ENCODE peak calls at places on chromosomes 4 and X, in seven cellular contexts. O, J, Z, X, B, S and U are unnamed samples.

GRCh38 chrX:12814434-12814833 is 23.2 kb downstream of the PRPS2 start:
- DNase-seq in O (peak), J (peak), Z (peak), X (peak), B (peak), S (peak), U (no peak)

GRCh38 chr4:40769266-40769665 is 19.5 kb downstream of the NSUN7 start:
- DNase-seq in O (no peak), J (no peak), Z (peak), X (no peak), B (no peak), S (no peak), U (no peak)

GRCh38 chr4:80529021-80529420 is 193.5 kb downstream of the CFAP299 start:
- DNase-seq in O (no peak), J (no peak), Z (no peak), X (no peak), B (no peak), S (no peak), U (no peak)

GRCh38 chr4:10296730-10297129 is 160.5 kb downstream of the ZNF518B start:
- DNase-seq in O (no peak), J (no peak), Z (no peak), X (peak), B (no peak), S (no peak), U (no peak)

GRCh38 chr4:74531952-74532794 is 87.2 kb downstream of the AREG start:
- DNase-seq in O (peak), J (peak), Z (peak), X (no peak), B (no peak), S (peak), U (no peak)

GRCh38 chr4:69858683-69859082 is 1.3 kb downstream of the SULT1E1 start:
- DNase-seq in O (peak), J (no peak), Z (peak), X (no peak), B (no peak), S (no peak), U (no peak)

GRCh38 chr4:71765837-71766236 is 18.0 kb downstream of the GC start:
- DNase-seq in O (no peak), J (no peak), Z (no peak), X (no peak), B (no peak), S (no peak), U (no peak)

GRCh38 chr4:152259866-152260265 is 276.0 kb downstream of the FBXW7 start:
- DNase-seq in O (no peak), J (peak), Z (peak), X (no peak), B (no peak), S (peak), U (no peak)

GRCh38 chr4:5809216-5809776 is 83.6 kb downstream of the CRMP1 start:
- DNase-seq in O (no peak), J (no peak), Z (no peak), X (no peak), B (no peak), S (no peak), U (no peak)

GRCh38 chr4:38084984-38085383 is 124.8 kb downstream of the PTTG2 start:
- DNase-seq in O (no peak), J (no peak), Z (no peak), X (no peak), B (no peak), S (no peak), U (no peak)

GRCh38 chrX:123920065-123920785 is 41.3 kb upstream of the STAG2 start:
- DNase-seq in O (no peak), J (peak), Z (peak), X (no peak), B (no peak), S (no peak), U (no peak)

GRCh38 chr4:96913437-96914075 is 1073.7 kb downstream of the PDHA2 start:
- DNase-seq in O (no peak), J (no peak), Z (peak), X (no peak), B (no peak), S (no peak), U (no peak)

GRCh38 chrX:153411255-153411987 is at the start of gene ZFP92:
- DNase-seq in O (no peak), J (no peak), Z (peak), X (no peak), B (no peak), S (no peak), U (no peak)

GRCh38 chr4:6128221-6128871 is 72.0 kb downstream of the JAKMIP1 start:
- DNase-seq in O (no peak), J (no peak), Z (no peak), X (peak), B (no peak), S (no peak), U (no peak)

GRCh38 chrX:40303256-40304077 is 205.7 kb upstream of the BCOR start:
- DNase-seq in O (no peak), J (no peak), Z (no peak), X (no peak), B (no peak), S (no peak), U (no peak)

GRCh38 chrX:13208281-13208935 is 111.4 kb downstream of the ATXN3L start:
- DNase-seq in O (no peak), J (no peak), Z (peak), X (no peak), B (no peak), S (no peak), U (no peak)

GRCh38 chr4:148692242-148692641 is 250.0 kb upstream of the NR3C2 start:
- DNase-seq in O (no peak), J (no peak), Z (no peak), X (no peak), B (no peak), S (no peak), U (no peak)

GRCh38 chr4:140044314-140044991 is 109.5 kb downstream of the MAML3 start:
- DNase-seq in O (no peak), J (peak), Z (no peak), X (no peak), B (no peak), S (no peak), U (no peak)

GRCh38 chr4:113831469-113831868 is 69.9 kb upstream of the CAMK2D start:
- DNase-seq in O (no peak), J (no peak), Z (no peak), X (no peak), B (no peak), S (no peak), U (no peak)

GRCh38 chr4:54661156-54661555 is 3.4 kb downstream of the KIT start:
- DNase-seq in O (no peak), J (peak), Z (peak), X (no peak), B (no peak), S (peak), U (no peak)

GRCh38 chr4:824461-825062 is 1.4 kb downstream of the CPLX1 start:
- DNase-seq in O (no peak), J (no peak), Z (no peak), X (no peak), B (no peak), S (no peak), U (no peak)

GRCh38 chr4:70277121-70277520 is 34.7 kb downstream of the CSN3 start:
- DNase-seq in O (no peak), J (no peak), Z (no peak), X (no peak), B (no peak), S (no peak), U (no peak)

GRCh38 chr4:135050086-135050717 is 848.6 kb upstream of the PABPC4L start:
- DNase-seq in O (no peak), J (no peak), Z (peak), X (no peak), B (no peak), S (no peak), U (no peak)

GRCh38 chr4:183430317-183430986 is 14.0 kb upstream of the CDKN2AIP start:
- DNase-seq in O (no peak), J (no peak), Z (peak), X (no peak), B (peak), S (no peak), U (no peak)

GRCh38 chr4:32219306-32220075 is 1499.3 kb downstream of the PCDH7 start:
- DNase-seq in O (no peak), J (peak), Z (peak), X (no peak), B (no peak), S (no peak), U (no peak)

GRCh38 chr4:74777531-74777930 is 16.8 kb downstream of the BTC start:
- DNase-seq in O (no peak), J (no peak), Z (no peak), X (no peak), B (no peak), S (no peak), U (no peak)

GRCh38 chr4:188780686-188781085 is 641.4 kb downstream of the TRIML1 start:
- DNase-seq in O (no peak), J (no peak), Z (no peak), X (no peak), B (no peak), S (no peak), U (no peak)

GRCh38 chr4:75653845-75654503 is 19.2 kb downstream of the G3BP2 start:
- DNase-seq in O (no peak), J (no peak), Z (peak), X (no peak), B (no peak), S (no peak), U (no peak)

GRCh38 chr4:26858035-26858918 is 2.4 kb upstream of the STIM2 start:
- DNase-seq in O (no peak), J (no peak), Z (no peak), X (no peak), B (no peak), S (no peak), U (no peak)

GRCh38 chr4:56701644-56702043 is 20.5 kb upstream of the HOPX start:
- DNase-seq in O (no peak), J (no peak), Z (no peak), X (no peak), B (no peak), S (no peak), U (no peak)

GRCh38 chr4:4289575-4289929 is 402 bp downstream of the LYAR start:
- DNase-seq in O (peak), J (no peak), Z (peak), X (no peak), B (no peak), S (no peak), U (no peak)

GRCh38 chr4:166481739-166482138 is 608.7 kb downstream of the TLL1 start:
- DNase-seq in O (no peak), J (no peak), Z (no peak), X (no peak), B (no peak), S (no peak), U (no peak)

GRCh38 chrX:82218361-82218760 is 1016.5 kb downstream of the SH3BGRL start:
- DNase-seq in O (no peak), J (no peak), Z (peak), X (no peak), B (no peak), S (no peak), U (no peak)

GRCh38 chr4:125198916-125199315 is 115.8 kb upstream of the FAT4 start:
- DNase-seq in O (no peak), J (peak), Z (no peak), X (no peak), B (no peak), S (no peak), U (no peak)

GRCh38 chrX:37060999-37061398 is 52.8 kb downstream of the FAM47C start:
- DNase-seq in O (peak), J (no peak), Z (peak), X (peak), B (no peak), S (peak), U (no peak)

GRCh38 chrX:115367455-115367854 is 77.9 kb downstream of the LUZP4 start:
- DNase-seq in O (no peak), J (peak), Z (peak), X (no peak), B (no peak), S (peak), U (no peak)

GRCh38 chrX:71466979-71467523 is 65.9 kb upstream of the OGT start:
- DNase-seq in O (no peak), J (no peak), Z (peak), X (no peak), B (no peak), S (no peak), U (no peak)

GRCh38 chrX:71464968-71465367 is 67.9 kb upstream of the OGT start:
- DNase-seq in O (no peak), J (no peak), Z (no peak), X (no peak), B (no peak), S (no peak), U (no peak)
- TF ChIP-seq CTCF in O (no peak), J (no peak), Z (no peak), X (no peak), B (no peak), S (no peak), U (no peak)

GRCh38 chr4:23966720-23967119 is 76.9 kb upstream of the PPARGC1A start:
- DNase-seq in O (no peak), J (no peak), Z (peak), X (no peak), B (peak), S (no peak), U (no peak)
- TF ChIP-seq CTCF in O (no peak), J (peak), Z (peak), X (peak), B (peak), S (peak), U (no peak)

GRCh38 chr4:88148560-88148959 is 9.9 kb downstream of the ABCG2 start:
- DNase-seq in O (no peak), J (no peak), Z (no peak), X (no peak), B (no peak), S (no peak), U (no peak)
- TF ChIP-seq CTCF in O (no peak), J (no peak), Z (no peak), X (no peak), B (no peak), S (no peak), U (no peak)

GRCh38 chr4:17117746-17118145 is 219.3 kb upstream of the LDB2 start:
- DNase-seq in O (no peak), J (no peak), Z (peak), X (no peak), B (no peak), S (no peak), U (no peak)

GRCh38 chr4:17115546-17115945 is 217.1 kb upstream of the LDB2 start:
- DNase-seq in O (no peak), J (no peak), Z (no peak), X (no peak), B (no peak), S (no peak), U (no peak)

GRCh38 chr4:17111436-17111835 is 213.0 kb upstream of the LDB2 start:
- DNase-seq in O (no peak), J (no peak), Z (no peak), X (no peak), B (no peak), S (no peak), U (no peak)

GRCh38 chr4:17109126-17109525 is 210.7 kb upstream of the LDB2 start:
- DNase-seq in O (no peak), J (peak), Z (no peak), X (no peak), B (no peak), S (no peak), U (no peak)

GRCh38 chr4:17111959-17112659 is 213.7 kb upstream of the LDB2 start:
- DNase-seq in O (peak), J (no peak), Z (peak), X (peak), B (peak), S (no peak), U (no peak)
- TF ChIP-seq CTCF in O (no peak), J (peak), Z (peak), X (peak), B (peak), S (peak), U (no peak)

GRCh38 chr4:141133146-141134006 is at the start of gene RNF150:
- DNase-seq in O (peak), J (peak), Z (peak), X (peak), B (peak), S (peak), U (peak)
- TF ChIP-seq CTCF in O (no peak), J (peak), Z (peak), X (peak), B (peak), S (peak), U (no peak)

DNA sequence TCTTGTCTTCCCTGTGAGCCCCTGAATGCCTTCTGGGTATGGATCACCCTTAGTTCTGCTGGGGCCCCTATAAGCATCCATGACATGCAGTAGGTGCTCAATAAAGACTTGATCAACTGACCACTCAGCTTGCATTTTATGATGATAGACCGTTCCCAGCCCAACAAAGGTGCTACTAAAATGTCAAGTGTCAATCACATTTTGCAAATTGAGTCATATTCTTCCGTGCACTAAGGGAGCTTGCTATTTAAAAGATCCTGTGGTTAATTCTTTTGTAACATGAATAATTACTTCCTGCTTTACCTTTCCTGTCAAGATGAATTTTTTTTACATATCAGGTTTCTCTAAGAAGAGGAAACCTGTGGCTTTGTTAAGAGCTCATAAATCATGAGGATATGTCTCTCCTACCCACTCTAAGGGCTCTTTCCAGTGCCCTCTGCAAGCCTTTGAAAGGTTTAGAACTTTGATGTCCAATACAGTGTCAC is 47.6 kb downstream of the SH3KBP1 start:
- DNase-seq in O (no peak), J (no peak), Z (no peak), X (no peak), B (no peak), S (no peak), U (no peak)
- TF ChIP-seq CTCF in O (no peak), J (no peak), Z (no peak), X (no peak), B (no peak), S (no peak), U (no peak)